ENCODE peak calls at places on chromosomes 2 and 18, in six cellular contexts. One of them, this sample, is unnamed.

GRCh38 chr2:60516826-60517225 is 36.6 kb downstream of the BCL11A start:
- DNase-seq in H9: no peak
- DNase-seq in BJ: no peak
- DNase-seq in colonic mucosa: no peak
- DNase-seq in neural progenitor cell: no peak
- DNase-seq in bronchial epithelial cell: no peak
- DNase-seq in this sample: no peak

GRCh38 chr2:26521054-26521912 is 43.4 kb upstream of the OTOF start:
- DNase-seq in H9: peak; percentile 76
- DNase-seq in BJ: no peak
- DNase-seq in colonic mucosa: no peak
- DNase-seq in neural progenitor cell: peak; percentile 81
- DNase-seq in bronchial epithelial cell: no peak
- DNase-seq in this sample: no peak

GRCh38 chr2:113894156-113894743 is 4.4 kb downstream of the ACTR3 start:
- DNase-seq in H9: no peak
- DNase-seq in BJ: peak; percentile 74
- DNase-seq in colonic mucosa: no peak
- DNase-seq in neural progenitor cell: no peak
- DNase-seq in bronchial epithelial cell: peak; percentile 91
- DNase-seq in this sample: no peak

GRCh38 chr2:27016801-27017325 is 15.9 kb upstream of the TMEM214 start:
- DNase-seq in H9: peak; percentile 73
- DNase-seq in BJ: no peak
- DNase-seq in colonic mucosa: peak; percentile 68
- DNase-seq in neural progenitor cell: peak; percentile 87
- DNase-seq in bronchial epithelial cell: peak; percentile 48
- DNase-seq in this sample: no peak

GRCh38 chr2:161709428-161709827 is 85.2 kb downstream of the SLC4A10 start:
- DNase-seq in H9: no peak
- DNase-seq in BJ: no peak
- DNase-seq in colonic mucosa: no peak
- DNase-seq in neural progenitor cell: no peak
- DNase-seq in bronchial epithelial cell: no peak
- DNase-seq in this sample: no peak

GRCh38 chr18:12159446-12159845 is 65.8 kb downstream of the ANKRD62 start:
- DNase-seq in H9: no peak
- DNase-seq in BJ: no peak
- DNase-seq in colonic mucosa: no peak
- DNase-seq in neural progenitor cell: no peak
- DNase-seq in bronchial epithelial cell: peak; percentile 88
- DNase-seq in this sample: no peak

GRCh38 chr2:237437566-237437965 is 23.6 kb upstream of the COL6A3 start:
- DNase-seq in H9: no peak
- DNase-seq in BJ: no peak
- DNase-seq in colonic mucosa: no peak
- DNase-seq in neural progenitor cell: no peak
- DNase-seq in bronchial epithelial cell: no peak
- DNase-seq in this sample: no peak

GRCh38 chr2:230796280-230796862 is 68.4 kb upstream of the ITM2C start:
- DNase-seq in H9: no peak
- DNase-seq in BJ: no peak
- DNase-seq in colonic mucosa: no peak
- DNase-seq in neural progenitor cell: no peak
- DNase-seq in bronchial epithelial cell: peak; percentile 27
- DNase-seq in this sample: no peak

GRCh38 chr2:144032566-144032965 is 487.4 kb downstream of the ZEB2 start:
- DNase-seq in H9: no peak
- DNase-seq in BJ: peak; percentile 51
- DNase-seq in colonic mucosa: no peak
- DNase-seq in neural progenitor cell: no peak
- DNase-seq in bronchial epithelial cell: no peak
- DNase-seq in this sample: no peak

GRCh38 chr2:110872521-110872920 is 140.1 kb downstream of the ACOXL start:
- DNase-seq in H9: no peak
- DNase-seq in BJ: no peak
- DNase-seq in colonic mucosa: no peak
- DNase-seq in neural progenitor cell: no peak
- DNase-seq in bronchial epithelial cell: no peak
- DNase-seq in this sample: no peak

GRCh38 chr2:207123776-207124391 is 41.9 kb downstream of the KLF7 start:
- DNase-seq in H9: no peak
- DNase-seq in BJ: no peak
- DNase-seq in colonic mucosa: no peak
- DNase-seq in neural progenitor cell: no peak
- DNase-seq in bronchial epithelial cell: no peak
- DNase-seq in this sample: no peak

GRCh38 chr2:43226955-43227829 is 786 bp upstream of the ZFP36L2 start:
- DNase-seq in H9: peak; percentile 77
- DNase-seq in BJ: no peak
- DNase-seq in colonic mucosa: peak; percentile 97
- DNase-seq in neural progenitor cell: peak; percentile 88
- DNase-seq in bronchial epithelial cell: peak; percentile 67
- DNase-seq in this sample: peak; percentile 72

GRCh38 chr2:119158563-119159347 is at the start of gene C1QL2:
- DNase-seq in H9: peak; percentile 77
- DNase-seq in BJ: no peak
- DNase-seq in colonic mucosa: no peak
- DNase-seq in neural progenitor cell: peak; percentile 83
- DNase-seq in bronchial epithelial cell: no peak
- DNase-seq in this sample: no peak

GRCh38 chr2:132465917-132466316 is 49.3 kb downstream of the GPR39 start:
- DNase-seq in H9: no peak
- DNase-seq in BJ: no peak
- DNase-seq in colonic mucosa: no peak
- DNase-seq in neural progenitor cell: no peak
- DNase-seq in bronchial epithelial cell: peak; percentile 44
- DNase-seq in this sample: no peak

GRCh38 chr2:205117125-205117524 is 565.2 kb upstream of the NRP2 start:
- DNase-seq in H9: no peak
- DNase-seq in BJ: no peak
- DNase-seq in colonic mucosa: no peak
- DNase-seq in neural progenitor cell: no peak
- DNase-seq in bronchial epithelial cell: no peak
- DNase-seq in this sample: no peak

GRCh38 chr2:26850565-26850964 is 2.6 kb downstream of the DPYSL5 start:
- DNase-seq in H9: no peak
- DNase-seq in BJ: no peak
- DNase-seq in colonic mucosa: no peak
- DNase-seq in neural progenitor cell: peak; percentile 18
- DNase-seq in bronchial epithelial cell: no peak
- DNase-seq in this sample: no peak

GRCh38 chr2:11133238-11133935 is 21.9 kb upstream of the SLC66A3 start:
- DNase-seq in H9: no peak
- DNase-seq in BJ: no peak
- DNase-seq in colonic mucosa: no peak
- DNase-seq in neural progenitor cell: peak; percentile 76
- DNase-seq in bronchial epithelial cell: no peak
- DNase-seq in this sample: no peak

GRCh38 chr18:39959839-39960238 is 1995.2 kb upstream of the PIK3C3 start:
- DNase-seq in H9: no peak
- DNase-seq in BJ: no peak
- DNase-seq in colonic mucosa: no peak
- DNase-seq in neural progenitor cell: no peak
- DNase-seq in bronchial epithelial cell: peak; percentile 88
- DNase-seq in this sample: no peak

GRCh38 chr18:67590571-67591141 is 74.1 kb upstream of the DSEL start:
- DNase-seq in H9: no peak
- DNase-seq in BJ: no peak
- DNase-seq in colonic mucosa: no peak
- DNase-seq in neural progenitor cell: no peak
- DNase-seq in bronchial epithelial cell: peak; percentile 37
- DNase-seq in this sample: no peak

GRCh38 chr2:2860583-2861300 is 516.9 kb downstream of the EIPR1 start:
- DNase-seq in H9: no peak
- DNase-seq in BJ: no peak
- DNase-seq in colonic mucosa: no peak
- DNase-seq in neural progenitor cell: no peak
- DNase-seq in bronchial epithelial cell: no peak
- DNase-seq in this sample: no peak

GRCh38 chr2:2861666-2862240 is 515.9 kb downstream of the EIPR1 start:
- DNase-seq in H9: no peak
- DNase-seq in BJ: no peak
- DNase-seq in colonic mucosa: no peak
- DNase-seq in neural progenitor cell: no peak
- DNase-seq in bronchial epithelial cell: no peak
- DNase-seq in this sample: no peak

GRCh38 chr2:2862386-2862785 is 515.2 kb downstream of the EIPR1 start:
- DNase-seq in H9: no peak
- DNase-seq in BJ: no peak
- DNase-seq in colonic mucosa: no peak
- DNase-seq in neural progenitor cell: no peak
- DNase-seq in bronchial epithelial cell: no peak
- DNase-seq in this sample: no peak

GRCh38 chr2:2859164-2859563 is 518.5 kb downstream of the EIPR1 start:
- DNase-seq in H9: no peak
- DNase-seq in BJ: no peak
- DNase-seq in colonic mucosa: no peak
- DNase-seq in neural progenitor cell: no peak
- DNase-seq in bronchial epithelial cell: no peak
- DNase-seq in this sample: no peak

GRCh38 chr2:2859732-2860131 is 517.9 kb downstream of the EIPR1 start:
- DNase-seq in H9: no peak
- DNase-seq in BJ: no peak
- DNase-seq in colonic mucosa: no peak
- DNase-seq in neural progenitor cell: no peak
- DNase-seq in bronchial epithelial cell: no peak
- DNase-seq in this sample: no peak
- H3K27me3 ChIP-seq in H9: no peaks in the 10 kb centered on the region
- H3K27me3 ChIP-seq in BJ: no peaks in the 10 kb centered on the region
- H3K27me3 ChIP-seq in colonic mucosa: no peaks in the 10 kb centered on the region
- H3K27me3 ChIP-seq in neural progenitor cell: no peaks in the 10 kb centered on the region
- H3K27me3 ChIP-seq in bronchial epithelial cell: no peaks in the 10 kb centered on the region
- H3K27me3 ChIP-seq in this sample: no peaks in the 10 kb centered on the region

GRCh38 chr2:236161531-236161930 is 6.7 kb downstream of the GBX2 start:
- DNase-seq in H9: no peak
- DNase-seq in BJ: no peak
- DNase-seq in colonic mucosa: no peak
- DNase-seq in neural progenitor cell: peak; percentile 19
- DNase-seq in bronchial epithelial cell: no peak
- DNase-seq in this sample: no peak

GRCh38 chr2:236160366-236161081 is 7.7 kb downstream of the GBX2 start:
- DNase-seq in H9: no peak
- DNase-seq in BJ: no peak
- DNase-seq in colonic mucosa: no peak
- DNase-seq in neural progenitor cell: peak; percentile 30
- DNase-seq in bronchial epithelial cell: no peak
- DNase-seq in this sample: no peak

GRCh38 chr2:236159778-236160170 is 8.4 kb downstream of the GBX2 start:
- DNase-seq in H9: no peak
- DNase-seq in BJ: no peak
- DNase-seq in colonic mucosa: no peak
- DNase-seq in neural progenitor cell: no peak
- DNase-seq in bronchial epithelial cell: no peak
- DNase-seq in this sample: no peak

GRCh38 chr2:236162031-236162803 is 6.0 kb downstream of the GBX2 start:
- DNase-seq in H9: no peak
- DNase-seq in BJ: no peak
- DNase-seq in colonic mucosa: no peak
- DNase-seq in neural progenitor cell: peak; percentile 44
- DNase-seq in bronchial epithelial cell: peak; percentile 43
- DNase-seq in this sample: no peak

GRCh38 chr2:236161082-236161462 is 7.1 kb downstream of the GBX2 start:
- DNase-seq in H9: no peak
- DNase-seq in BJ: no peak
- DNase-seq in colonic mucosa: no peak
- DNase-seq in neural progenitor cell: peak; percentile 38
- DNase-seq in bronchial epithelial cell: no peak
- DNase-seq in this sample: no peak
- H3K27me3 ChIP-seq in H9: peaks cover 66% of the 10 kb centered on the region
- H3K27me3 ChIP-seq in BJ: peaks cover 37% of the 10 kb centered on the region
- H3K27me3 ChIP-seq in colonic mucosa: peaks cover 70% of the 10 kb centered on the region
- H3K27me3 ChIP-seq in neural progenitor cell: peaks cover 100% of the 10 kb centered on the region
- H3K27me3 ChIP-seq in bronchial epithelial cell: peaks cover 40% of the 10 kb centered on the region
- H3K27me3 ChIP-seq in this sample: peaks cover 3% of the 10 kb centered on the region

GRCh38 chr18:74598350-74599001 is 806 bp downstream of the ZNF407 start:
- DNase-seq in H9: peak; percentile 58
- DNase-seq in BJ: no peak
- DNase-seq in colonic mucosa: peak; percentile 57
- DNase-seq in neural progenitor cell: peak; percentile 76
- DNase-seq in bronchial epithelial cell: peak; percentile 18
- DNase-seq in this sample: peak; percentile 64
- H3K27me3 ChIP-seq in H9: no peaks in the 10 kb centered on the region
- H3K27me3 ChIP-seq in BJ: no peaks in the 10 kb centered on the region
- H3K27me3 ChIP-seq in colonic mucosa: no peaks in the 10 kb centered on the region
- H3K27me3 ChIP-seq in neural progenitor cell: no peaks in the 10 kb centered on the region
- H3K27me3 ChIP-seq in bronchial epithelial cell: no peaks in the 10 kb centered on the region
- H3K27me3 ChIP-seq in this sample: no peaks in the 10 kb centered on the region

GRCh38 chr2:108935231-108935863 is 53.7 kb downstream of the EDAR start:
- DNase-seq in H9: no peak
- DNase-seq in BJ: no peak
- DNase-seq in colonic mucosa: no peak
- DNase-seq in neural progenitor cell: peak; percentile 92
- DNase-seq in bronchial epithelial cell: no peak
- DNase-seq in this sample: no peak
- H3K27me3 ChIP-seq in H9: no peaks in the 10 kb centered on the region
- H3K27me3 ChIP-seq in BJ: peaks cover 7% of the 10 kb centered on the region
- H3K27me3 ChIP-seq in colonic mucosa: no peaks in the 10 kb centered on the region
- H3K27me3 ChIP-seq in neural progenitor cell: peaks cover 80% of the 10 kb centered on the region
- H3K27me3 ChIP-seq in bronchial epithelial cell: peaks cover 2% of the 10 kb centered on the region
- H3K27me3 ChIP-seq in this sample: no peaks in the 10 kb centered on the region

GRCh38 chr18:22176622-22177495 is 7.5 kb downstream of the GATA6 start:
- DNase-seq in H9: peak; percentile 48
- DNase-seq in BJ: no peak
- DNase-seq in colonic mucosa: peak; percentile 50
- DNase-seq in neural progenitor cell: peak; percentile 63
- DNase-seq in bronchial epithelial cell: no peak
- DNase-seq in this sample: no peak
- H3K27me3 ChIP-seq in H9: peaks cover 75% of the 10 kb centered on the region
- H3K27me3 ChIP-seq in BJ: peaks cover 26% of the 10 kb centered on the region
- H3K27me3 ChIP-seq in colonic mucosa: no peaks in the 10 kb centered on the region
- H3K27me3 ChIP-seq in neural progenitor cell: peaks cover 100% of the 10 kb centered on the region
- H3K27me3 ChIP-seq in bronchial epithelial cell: no peaks in the 10 kb centered on the region
- H3K27me3 ChIP-seq in this sample: peaks cover 4% of the 10 kb centered on the region

DNA sequence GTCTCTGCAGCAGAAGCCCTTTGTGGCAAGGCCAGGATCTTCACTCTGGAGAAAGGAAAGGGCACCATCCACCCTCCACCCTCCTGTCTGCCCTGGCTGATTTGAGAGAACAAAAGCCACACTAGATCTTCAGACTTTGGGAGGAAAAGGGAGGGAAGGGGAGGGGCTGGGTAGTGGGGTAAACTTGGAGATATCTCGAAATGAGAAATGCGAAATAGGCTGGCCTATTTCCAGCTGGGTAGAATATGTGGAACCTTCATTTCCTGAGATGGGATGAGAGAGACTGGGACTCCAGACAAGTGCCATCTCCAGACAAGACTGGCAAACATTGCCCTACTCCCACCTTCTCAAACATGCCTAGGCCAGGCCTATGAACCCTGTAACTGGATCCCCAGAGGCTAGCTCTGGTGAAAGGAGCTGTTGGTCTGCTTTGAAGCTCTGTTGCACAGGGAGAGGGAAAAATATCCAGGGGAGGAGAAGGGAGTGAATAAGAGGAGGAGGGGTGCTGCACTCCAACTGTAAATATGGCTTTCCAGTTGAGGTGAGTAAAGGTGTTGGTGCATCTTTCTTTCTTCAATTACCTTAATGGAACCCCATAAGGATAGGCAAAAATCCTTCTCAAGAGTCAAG is 1.7 kb downstream of the HOXD12 start:
- DNase-seq in H9: no peak
- DNase-seq in BJ: no peak
- DNase-seq in colonic mucosa: peak; percentile 13
- DNase-seq in neural progenitor cell: no peak
- DNase-seq in bronchial epithelial cell: no peak
- DNase-seq in this sample: no peak
- H3K27me3 ChIP-seq in H9: peaks cover 90% of the 10 kb centered on the region
- H3K27me3 ChIP-seq in BJ: peaks cover 17% of the 10 kb centered on the region
- H3K27me3 ChIP-seq in colonic mucosa: peaks cover 93% of the 10 kb centered on the region
- H3K27me3 ChIP-seq in neural progenitor cell: peaks cover 100% of the 10 kb centered on the region
- H3K27me3 ChIP-seq in bronchial epithelial cell: peaks cover 92% of the 10 kb centered on the region
- H3K27me3 ChIP-seq in this sample: peaks cover 27% of the 10 kb centered on the region

This sample was measured in naive thymus-derived CD4-positive, alpha-beta T cell.